ENCODE peak calls at places on chromosomes 12 and 14, in five cellular contexts. One of them, this sample, is unnamed.

GRCh38 chr14:76810953-76811400 is 1.7 kb downstream of the ANGEL1 start:
- DNase-seq in T-cell: no peak
- DNase-seq in HuH-7.5: no peak
- DNase-seq in activated CD4-positive, alpha-beta memory T cell treated with anti-CD3 and anti-CD28 coated beads for 36 hours: peak
- DNase-seq in A549: peak
- DNase-seq in this sample: no peak

GRCh38 chr14:58082491-58083098 is 69.4 kb downstream of the ARMH4 start:
- DNase-seq in T-cell: no peak
- DNase-seq in HuH-7.5: no peak
- DNase-seq in activated CD4-positive, alpha-beta memory T cell treated with anti-CD3 and anti-CD28 coated beads for 36 hours: no peak
- DNase-seq in A549: peak
- DNase-seq in this sample: peak

GRCh38 chr14:46259536-46259935 is 392.0 kb downstream of the RPL10L start:
- DNase-seq in T-cell: no peak
- DNase-seq in HuH-7.5: no peak
- DNase-seq in activated CD4-positive, alpha-beta memory T cell treated with anti-CD3 and anti-CD28 coated beads for 36 hours: no peak
- DNase-seq in A549: peak
- DNase-seq in this sample: no peak

GRCh38 chr14:66117600-66117999 is 368.6 kb upstream of the CCDC196 start:
- DNase-seq in T-cell: no peak
- DNase-seq in HuH-7.5: no peak
- DNase-seq in activated CD4-positive, alpha-beta memory T cell treated with anti-CD3 and anti-CD28 coated beads for 36 hours: no peak
- DNase-seq in A549: peak
- DNase-seq in this sample: no peak

GRCh38 chr14:62943202-62943601 is 102.1 kb downstream of the KCNH5 start:
- DNase-seq in T-cell: no peak
- DNase-seq in HuH-7.5: no peak
- DNase-seq in activated CD4-positive, alpha-beta memory T cell treated with anti-CD3 and anti-CD28 coated beads for 36 hours: no peak
- DNase-seq in A549: no peak
- DNase-seq in this sample: no peak

GRCh38 chr12:84822541-84822940 is 90.1 kb downstream of the SLC6A15 start:
- DNase-seq in T-cell: no peak
- DNase-seq in HuH-7.5: no peak
- DNase-seq in activated CD4-positive, alpha-beta memory T cell treated with anti-CD3 and anti-CD28 coated beads for 36 hours: no peak
- DNase-seq in A549: no peak
- DNase-seq in this sample: no peak

GRCh38 chr12:87150969-87151662 is 878.1 kb downstream of the C12orf50 start:
- DNase-seq in T-cell: no peak
- DNase-seq in HuH-7.5: no peak
- DNase-seq in activated CD4-positive, alpha-beta memory T cell treated with anti-CD3 and anti-CD28 coated beads for 36 hours: no peak
- DNase-seq in A549: peak
- DNase-seq in this sample: no peak

GRCh38 chr12:20434993-20435392 is 66.7 kb downstream of the PDE3A start:
- DNase-seq in T-cell: no peak
- DNase-seq in HuH-7.5: no peak
- DNase-seq in activated CD4-positive, alpha-beta memory T cell treated with anti-CD3 and anti-CD28 coated beads for 36 hours: no peak
- DNase-seq in A549: no peak
- DNase-seq in this sample: no peak

GRCh38 chr14:77889971-77890442 is 90.1 kb downstream of the ADCK1 start:
- DNase-seq in T-cell: no peak
- DNase-seq in HuH-7.5: no peak
- DNase-seq in activated CD4-positive, alpha-beta memory T cell treated with anti-CD3 and anti-CD28 coated beads for 36 hours: no peak
- DNase-seq in A549: no peak
- DNase-seq in this sample: no peak

GRCh38 chr12:132560831-132561783 is 49.3 kb downstream of the LRCOL1 start:
- DNase-seq in T-cell: peak
- DNase-seq in HuH-7.5: peak
- DNase-seq in activated CD4-positive, alpha-beta memory T cell treated with anti-CD3 and anti-CD28 coated beads for 36 hours: peak
- DNase-seq in A549: peak
- DNase-seq in this sample: peak

GRCh38 chr12:16685107-16685506 is 79.1 kb upstream of the LMO3 start:
- DNase-seq in T-cell: no peak
- DNase-seq in HuH-7.5: no peak
- DNase-seq in activated CD4-positive, alpha-beta memory T cell treated with anti-CD3 and anti-CD28 coated beads for 36 hours: no peak
- DNase-seq in A549: no peak
- DNase-seq in this sample: no peak

GRCh38 chr14:77529963-77530362 is 31.3 kb upstream of the ISM2 start:
- DNase-seq in T-cell: no peak
- DNase-seq in HuH-7.5: no peak
- DNase-seq in activated CD4-positive, alpha-beta memory T cell treated with anti-CD3 and anti-CD28 coated beads for 36 hours: no peak
- DNase-seq in A549: no peak
- DNase-seq in this sample: no peak

GRCh38 chr12:3122841-3123678 is 45.9 kb downstream of the TSPAN9 start:
- DNase-seq in T-cell: no peak
- DNase-seq in HuH-7.5: no peak
- DNase-seq in activated CD4-positive, alpha-beta memory T cell treated with anti-CD3 and anti-CD28 coated beads for 36 hours: no peak
- DNase-seq in A549: no peak
- DNase-seq in this sample: no peak

GRCh38 chr12:62537544-62537943 is 70.9 kb downstream of the MON2 start:
- DNase-seq in T-cell: no peak
- DNase-seq in HuH-7.5: no peak
- DNase-seq in activated CD4-positive, alpha-beta memory T cell treated with anti-CD3 and anti-CD28 coated beads for 36 hours: no peak
- DNase-seq in A549: peak
- DNase-seq in this sample: no peak

GRCh38 chr12:28563926-28564325 is 373.7 kb downstream of the CCDC91 start:
- DNase-seq in T-cell: no peak
- DNase-seq in HuH-7.5: no peak
- DNase-seq in activated CD4-positive, alpha-beta memory T cell treated with anti-CD3 and anti-CD28 coated beads for 36 hours: no peak
- DNase-seq in A549: no peak
- DNase-seq in this sample: no peak

GRCh38 chr14:78401866-78402265 is 231.7 kb downstream of the NRXN3 start:
- DNase-seq in T-cell: no peak
- DNase-seq in HuH-7.5: no peak
- DNase-seq in activated CD4-positive, alpha-beta memory T cell treated with anti-CD3 and anti-CD28 coated beads for 36 hours: no peak
- DNase-seq in A549: no peak
- DNase-seq in this sample: no peak

GRCh38 chr14:99982449-99983250 is 82.6 kb upstream of the EVL start:
- DNase-seq in T-cell: peak
- DNase-seq in HuH-7.5: peak
- DNase-seq in activated CD4-positive, alpha-beta memory T cell treated with anti-CD3 and anti-CD28 coated beads for 36 hours: peak
- DNase-seq in A549: peak
- DNase-seq in this sample: peak

GRCh38 chr12:95538002-95538401 is 13.3 kb downstream of the USP44 start:
- DNase-seq in T-cell: no peak
- DNase-seq in HuH-7.5: no peak
- DNase-seq in activated CD4-positive, alpha-beta memory T cell treated with anti-CD3 and anti-CD28 coated beads for 36 hours: no peak
- DNase-seq in A549: no peak
- DNase-seq in this sample: no peak

GRCh38 chr14:93007225-93007997 is 84.5 kb downstream of the CHGA start:
- DNase-seq in T-cell: no peak
- DNase-seq in HuH-7.5: no peak
- DNase-seq in activated CD4-positive, alpha-beta memory T cell treated with anti-CD3 and anti-CD28 coated beads for 36 hours: no peak
- DNase-seq in A549: peak
- DNase-seq in this sample: no peak

GRCh38 chr12:110698171-110698902 is 9.4 kb upstream of the HVCN1 start:
- DNase-seq in T-cell: peak
- DNase-seq in HuH-7.5: peak
- DNase-seq in activated CD4-positive, alpha-beta memory T cell treated with anti-CD3 and anti-CD28 coated beads for 36 hours: peak
- DNase-seq in A549: peak
- DNase-seq in this sample: peak